ENCODE peak calls at places on chromosomes 7 and 10, in four cellular contexts. J is NB4, P is transverse colon, R is lung. T is an unnamed sample.

GRCh38 chr7:78020874-78021249 is 222.3 kb downstream of the PHTF2 start:
- DNase-seq in J (no peak), P (no peak), R (no peak), T (no peak)

GRCh38 chr7:100983451-100984187 is 14.3 kb downstream of the MUC12 start:
- DNase-seq in J (no peak), P (peak; percentile 68), R (no peak), T (no peak)

GRCh38 chr10:94212876-94213595 is 149.7 kb downstream of the NOC3L start:
- DNase-seq in J (no peak), P (peak; percentile 14), R (no peak), T (no peak)

GRCh38 chr10:17123062-17123661 is 6.4 kb downstream of the CUBN start:
- DNase-seq in J (no peak), P (no peak), R (no peak), T (no peak)

GRCh38 chr7:47336178-47337020 is 245.5 kb downstream of the TNS3 start:
- DNase-seq in J (no peak), P (no peak), R (peak; percentile 44), T (peak; percentile 74)

GRCh38 chr10:72800000-72800740 is 93.4 kb upstream of the OIT3 start:
- DNase-seq in J (peak; percentile 6), P (no peak), R (no peak), T (no peak)

GRCh38 chr7:120171406-120171805 is 101.6 kb upstream of the KCND2 start:
- DNase-seq in J (no peak), P (no peak), R (no peak), T (no peak)

GRCh38 chr7:78437118-78437517 is 638.5 kb downstream of the PHTF2 start:
- DNase-seq in J (no peak), P (no peak), R (no peak), T (no peak)

GRCh38 chr7:2979276-2979675 is 64.4 kb downstream of the CARD11 start:
- DNase-seq in J (no peak), P (no peak), R (no peak), T (no peak)

GRCh38 chr7:51127618-51127904 is 189.0 kb downstream of the COBL start:
- DNase-seq in J (no peak), P (no peak), R (no peak), T (no peak)

GRCh38 chr7:100493476-100494264 is 9.9 kb downstream of the NYAP1 start:
- DNase-seq in J (peak; percentile 68), P (peak; percentile 61), R (no peak), T (peak; percentile 40)

GRCh38 chr10:26468691-26469090 is 30.6 kb downstream of the APBB1IP start:
- DNase-seq in J (no peak), P (peak; percentile 33), R (no peak), T (no peak)

GRCh38 chr7:132770055-132770454 is 193.8 kb upstream of the PLXNA4 start:
- DNase-seq in J (no peak), P (no peak), R (no peak), T (no peak)

GRCh38 chr10:31118561-31118960 is 86.9 kb upstream of the ZNF438 start:
- DNase-seq in J (no peak), P (no peak), R (no peak), T (no peak)

GRCh38 chr10:98403812-98404504 is 11.0 kb downstream of the PYROXD2 start:
- DNase-seq in J (no peak), P (no peak), R (no peak), T (no peak)

GRCh38 chr7:80611779-80612178 is 26.7 kb upstream of the CD36 start:
- DNase-seq in J (no peak), P (no peak), R (no peak), T (peak; percentile 63)

DNA sequence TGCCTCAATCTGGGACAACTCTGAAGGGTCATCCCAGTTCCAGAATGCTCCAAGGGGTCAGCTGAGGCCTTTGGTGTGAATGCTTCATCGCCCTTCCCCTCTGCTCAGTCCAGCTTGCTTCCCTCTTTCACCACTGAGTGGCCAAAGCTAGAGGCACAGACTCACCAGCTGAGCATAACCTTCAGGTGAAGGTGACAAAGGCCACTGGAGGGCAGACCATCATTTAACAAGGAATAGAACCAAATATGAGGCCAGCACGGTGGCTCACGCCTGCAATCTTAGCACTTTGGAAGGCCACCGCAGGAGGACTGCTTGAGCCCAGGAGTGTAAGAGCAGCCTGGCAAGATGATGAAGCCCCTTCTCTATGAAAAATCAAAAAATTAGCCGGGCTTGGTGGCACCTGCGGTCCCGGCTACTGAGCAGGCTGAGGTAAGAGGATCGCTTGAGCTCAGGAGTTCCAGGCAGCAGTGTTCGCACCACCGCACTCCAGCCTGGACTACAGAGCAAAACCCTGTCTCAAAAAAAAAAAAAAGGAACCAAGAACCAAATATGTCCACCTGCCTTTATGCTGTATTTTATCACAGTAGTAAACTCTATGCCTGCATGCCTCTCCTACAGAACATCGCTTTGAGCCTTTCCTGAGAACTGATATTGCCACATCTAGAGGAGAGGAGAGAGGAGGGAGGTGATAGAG is 13.4 kb downstream of the PRKAG2 start:
- DNase-seq in J (peak; percentile 36), P (no peak), R (no peak), T (no peak)
- TF ChIP-seq CTCF in J (no peak), P (no peak), R (no peak), T (no peak)

DNA sequence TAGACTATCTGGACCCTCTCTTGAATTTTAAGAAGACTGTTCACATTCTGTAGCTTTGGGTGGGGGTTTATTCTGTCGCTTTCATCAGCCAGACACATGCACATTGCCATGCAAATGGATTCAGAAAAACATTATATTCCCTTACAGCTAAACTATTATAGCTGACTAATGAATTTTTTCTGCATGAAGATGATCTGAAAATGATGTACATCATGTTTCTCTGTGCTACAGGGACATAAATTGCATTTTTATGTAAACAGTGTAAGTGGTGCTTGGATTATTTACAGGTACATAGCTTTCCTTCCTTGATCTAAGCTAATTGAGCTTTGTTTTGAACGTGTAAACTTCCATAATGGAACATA is 1.5 kb downstream of the MET start:
- DNase-seq in J (no peak), P (no peak), R (no peak), T (no peak)
- H3K4me3 ChIP-seq in J (no peak overlapping the region), P (peak overlapping the region; percentile 70), R (no peak overlapping the region), T (peak overlapping the region; percentile 68)

GRCh38 chr7:31476073-31476745 is 37.7 kb upstream of the ITPRID1 start:
- DNase-seq in J (no peak), P (no peak), R (no peak), T (no peak)
- TF ChIP-seq CTCF in J (peak; percentile 11), P (no peak), R (no peak), T (no peak)

GRCh38 chr10:60172363-60172990 is 217.2 kb downstream of the ANK3 start:
- DNase-seq in J (no peak), P (no peak), R (no peak), T (no peak)
- H3K4me3 ChIP-seq in J (no peak overlapping the region), P (no peak overlapping the region), R (no peak overlapping the region), T (no peak overlapping the region)

GRCh38 chr7:83325083-83325482 is 162.4 kb upstream of the PCLO start:
- DNase-seq in J (no peak), P (no peak), R (no peak), T (no peak)
- TF ChIP-seq CTCF in J (no peak), P (no peak), R (no peak), T (no peak)

GRCh38 chr7:18521236-18521589 is 25.7 kb downstream of the HDAC9 start:
- DNase-seq in J (no peak), P (no peak), R (no peak), T (no peak)
- H3K4me3 ChIP-seq in J (no peak overlapping the region), P (no peak overlapping the region), R (no peak overlapping the region), T (no peak overlapping the region)

GRCh38 chr10:124251317-124251716 is 157.9 kb upstream of the CHST15 start:
- DNase-seq in J (no peak), P (no peak), R (no peak), T (no peak)

GRCh38 chr10:124249196-124249595 is 155.8 kb upstream of the CHST15 start:
- DNase-seq in J (no peak), P (peak; percentile 2), R (no peak), T (no peak)

GRCh38 chr10:124250506-124250905 is 157.1 kb upstream of the CHST15 start:
- DNase-seq in J (no peak), P (peak; percentile 1), R (no peak), T (no peak)

GRCh38 chr10:124248646-124249045 is 155.2 kb upstream of the CHST15 start:
- DNase-seq in J (no peak), P (peak; percentile 3), R (no peak), T (no peak)

GRCh38 chr10:124249812-124250432 is 156.5 kb upstream of the CHST15 start:
- DNase-seq in J (peak; percentile 33), P (peak; percentile 3), R (no peak), T (no peak)
- TF ChIP-seq CTCF in J (peak; percentile 53), P (no peak), R (no peak), T (no peak)

DNA sequence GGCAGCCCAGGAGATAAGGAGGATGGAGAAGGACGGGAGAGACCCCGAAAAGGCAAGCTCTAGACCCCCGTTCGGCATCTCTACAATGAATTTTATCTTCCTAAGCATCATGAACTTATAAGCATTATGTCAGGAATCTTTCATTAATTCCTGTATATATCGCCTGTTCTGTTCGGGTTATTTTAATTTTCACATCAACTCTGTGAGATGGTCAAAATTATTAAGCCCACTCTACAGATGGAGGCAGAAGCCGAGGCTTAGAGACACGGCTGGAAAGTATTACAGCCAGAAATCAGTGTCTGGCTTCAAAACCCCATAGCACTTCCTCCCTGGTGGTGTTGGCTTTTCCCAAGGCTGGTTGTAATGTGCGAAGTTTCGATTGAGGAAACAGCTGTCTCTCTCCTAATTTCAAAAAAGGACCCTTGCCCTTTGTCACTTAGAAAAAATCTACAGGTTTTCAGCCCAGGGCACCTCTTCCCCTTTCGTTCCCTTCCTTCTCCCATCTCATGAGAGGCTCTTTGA is 1.5 kb upstream of the GRM8 start:
- DNase-seq in J (no peak), P (no peak), R (no peak), T (no peak)
- H3K4me3 ChIP-seq in J (no peak overlapping the region), P (peak overlapping the region; percentile 85), R (no peak overlapping the region), T (peak overlapping the region; percentile 71)

GRCh38 chr10:133299738-133300137 is 8.9 kb downstream of the TUBGCP2 start:
- DNase-seq in J (no peak), P (no peak), R (no peak), T (no peak)

GRCh38 chr10:133298466-133298865 is 10.2 kb downstream of the TUBGCP2 start:
- DNase-seq in J (no peak), P (no peak), R (no peak), T (no peak)

GRCh38 chr10:133303206-133303605 is 5.5 kb downstream of the TUBGCP2 start:
- DNase-seq in J (no peak), P (no peak), R (no peak), T (no peak)

GRCh38 chr10:133299224-133299623 is 9.4 kb downstream of the TUBGCP2 start:
- DNase-seq in J (no peak), P (no peak), R (no peak), T (no peak)

GRCh38 chr10:133302230-133302629 is 6.4 kb downstream of the TUBGCP2 start:
- DNase-seq in J (no peak), P (no peak), R (no peak), T (no peak)
- TF ChIP-seq CTCF in J (no peak), P (no peak), R (no peak), T (no peak)

T was measured in heart right ventricle.